ENCODE peak calls at places on chromosomes 3 and 15, in nine cellular contexts. H is heart right ventricle, Q is upper lobe of right lung, Y is neural progenitor cell, J is GM12878, X is A673, Z is right cardiac atrium, O is transverse colon, C is stomach. R is an unnamed sample.
A peak's percentile ranks its signal among the peaks of the same experiment; 100 is the strongest.

GRCh38 chr3:185420762-185421161 is 57.8 kb downstream of the MAP3K13 start:
- DNase-seq in Q (no peak), O (peak; percentile 58), X (peak; percentile 39), J (peak; percentile 11), H (no peak), Y (no peak), Z (no peak), C (peak; percentile 73), R (no peak)

GRCh38 chr15:101607102-101607501 is 45.1 kb downstream of the TM2D3 start:
- DNase-seq in H (no peak), Q (no peak), O (no peak), C (no peak), Y (no peak), J (no peak), X (no peak), Z (no peak), R (no peak)

GRCh38 chr15:100725121-100726069 is 123.0 kb downstream of the ASB7 start:
- DNase-seq in C (no peak), O (no peak), Z (no peak), X (no peak), Q (no peak), Y (no peak), J (no peak), H (no peak), R (no peak)

GRCh38 chr3:38782148-38782547 is 33.9 kb downstream of the SCN10A start:
- DNase-seq in O (no peak), Q (no peak), H (no peak), J (no peak), X (no peak), Z (no peak), C (no peak), Y (no peak), R (no peak)

GRCh38 chr15:70315431-70315830 is 217.7 kb upstream of the TLE3 start:
- DNase-seq in C (no peak), H (no peak), J (no peak), Y (no peak), X (no peak), Q (no peak), O (no peak), Z (no peak), R (no peak)

GRCh38 chr3:169966086-169966950 is at the start of gene SEC62:
- DNase-seq in Y (peak; percentile 98), X (peak; percentile 95), J (peak; percentile 65), O (peak; percentile 96), C (peak; percentile 96), H (peak; percentile 96), Z (peak; percentile 98), Q (peak; percentile 97), R (peak; percentile 97)

GRCh38 chr3:159252772-159253384 is 451.0 kb downstream of the MFSD1 start:
- DNase-seq in O (no peak), H (no peak), Z (no peak), X (peak; percentile 55), Q (no peak), C (no peak), J (peak; percentile 11), Y (peak; percentile 52), R (no peak)

GRCh38 chr3:169362261-169362660 is 301.3 kb downstream of the MECOM start:
- DNase-seq in O (peak; percentile 55), J (no peak), X (peak; percentile 20), H (no peak), Y (no peak), Q (no peak), C (peak; percentile 66), Z (peak; percentile 53), R (no peak)

GRCh38 chr3:32410367-32411246 is 19.0 kb downstream of the CMTM7 start:
- DNase-seq in H (no peak), J (no peak), C (no peak), O (no peak), Q (no peak), Y (peak; percentile 50), X (no peak), Z (no peak), R (no peak)

GRCh38 chr3:52829482-52829881 is 990 bp downstream of the ITIH4 start:
- DNase-seq in C (no peak), X (no peak), Z (peak; percentile 5), J (no peak), Y (no peak), H (no peak), O (no peak), Q (no peak), R (no peak)

GRCh38 chr3:57048052-57048671 is 12.3 kb upstream of the SPATA12 start:
- DNase-seq in H (no peak), O (no peak), Q (no peak), J (no peak), Z (no peak), C (no peak), Y (no peak), X (no peak), R (no peak)

DNA sequence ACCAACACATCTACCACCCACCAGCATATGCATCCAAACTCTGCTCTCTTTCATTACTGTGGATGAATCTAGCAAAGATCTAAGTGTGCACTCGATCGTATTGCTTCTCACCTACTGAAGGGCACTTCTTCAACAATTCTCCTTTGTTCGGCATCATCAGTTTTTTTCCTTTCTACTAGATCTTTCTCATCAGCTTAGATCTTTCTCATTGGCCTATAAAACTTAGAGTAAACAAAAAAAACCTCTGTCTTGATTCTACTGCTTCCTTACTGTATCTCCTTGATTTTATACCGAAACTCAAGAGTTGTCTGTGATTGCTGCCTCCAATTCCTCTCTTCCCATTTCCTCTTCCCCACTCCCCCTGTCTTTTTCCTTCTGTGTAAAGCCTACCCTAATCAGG is 36.1 kb upstream of the TIPARP start:
- DNase-seq in Y (no peak), O (no peak), H (no peak), J (no peak), Q (no peak), X (no peak), Z (no peak), C (no peak), R (no peak)
- H3K4me1 ChIP-seq in Y (peaks cover 4% of the 10 kb centered on the region), O (no peaks in the 10 kb centered on the region), H (no peaks in the 10 kb centered on the region), J (peaks cover 6% of the 10 kb centered on the region), Q (peaks cover 8% of the 10 kb centered on the region), X (peaks cover 9% of the 10 kb centered on the region), Z (peaks cover under 1% of the 10 kb centered on the region), C (no peaks in the 10 kb centered on the region), R (no peaks in the 10 kb centered on the region)

DNA sequence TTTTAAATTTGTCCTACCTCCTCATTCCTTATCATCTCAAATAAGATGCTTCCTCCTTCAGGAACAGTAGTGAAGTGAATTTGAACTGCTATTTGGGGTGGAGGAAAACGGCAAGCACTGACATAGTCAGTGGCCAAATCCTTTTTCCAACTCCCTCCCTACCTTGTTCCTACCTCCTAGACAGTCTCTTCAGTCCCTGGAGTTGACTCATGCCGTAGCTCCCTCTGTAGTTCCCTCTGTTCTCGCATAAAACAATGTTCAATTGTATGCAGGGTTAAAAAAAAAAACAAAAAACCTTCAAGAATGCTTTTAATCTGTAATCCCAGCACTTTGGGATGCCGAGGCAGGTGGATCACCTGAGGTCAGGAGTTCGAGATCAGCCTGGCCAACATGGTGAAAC is 1.4 kb downstream of the UBR1 start:
- DNase-seq in X (no peak), Z (no peak), C (no peak), J (no peak), Y (peak; percentile 6), H (no peak), Q (no peak), O (no peak), R (no peak)
- H3K4me3 ChIP-seq in X (peak overlapping the region; percentile 78), Z (peak overlapping the region; percentile 96), C (no peak overlapping the region), J (peak overlapping the region; percentile 78), Y (peak overlapping the region; percentile 80), H (no peak overlapping the region), Q (peak overlapping the region; percentile 90), O (peak overlapping the region; percentile 81), R (peak overlapping the region; percentile 21)

GRCh38 chr15:89827821-89828220 is 13.2 kb upstream of the ANPEP start:
- DNase-seq in X (no peak), Y (no peak), C (peak; percentile 55), O (peak; percentile 39), Z (no peak), H (no peak), Q (no peak), J (no peak), R (no peak)
- H3K4me1 ChIP-seq in X (no peaks in the 10 kb centered on the region), Y (peaks cover 8% of the 10 kb centered on the region), C (peaks cover 13% of the 10 kb centered on the region), O (peaks cover 17% of the 10 kb centered on the region), Z (peaks cover 11% of the 10 kb centered on the region), H (peaks cover 12% of the 10 kb centered on the region), Q (peaks cover 20% of the 10 kb centered on the region), J (no peaks in the 10 kb centered on the region), R (no peaks in the 10 kb centered on the region)

GRCh38 chr3:25428003-25428861 is at the start of gene RARB:
- DNase-seq in C (peak; percentile 61), X (peak; percentile 89), Q (peak; percentile 66), Z (peak; percentile 87), Y (peak; percentile 73), H (peak; percentile 59), J (no peak), O (peak; percentile 55), R (no peak)
- H3K4me3 ChIP-seq in C (peak within 1 kb of the TSS; percentile 56), X (peak within 1 kb of the TSS; percentile 56), Q (peak within 1 kb of the TSS; percentile 60), Z (peak within 1 kb of the TSS; percentile 91), Y (peak within 1 kb of the TSS; percentile 51), H (peak within 1 kb of the TSS; percentile 59), J (no peak within 1 kb of the TSS), O (peak within 1 kb of the TSS; percentile 67), R (no peak within 1 kb of the TSS)

GRCh38 chr15:81298606-81299005 is 25.3 kb downstream of the STARD5 start:
- DNase-seq in Z (no peak), J (no peak), Q (no peak), C (no peak), Y (no peak), O (no peak), H (no peak), X (no peak), R (no peak)

GRCh38 chr15:81301815-81302399 is 22.0 kb downstream of the STARD5 start:
- DNase-seq in Y (no peak), C (peak; percentile 44), X (no peak), J (peak; percentile 80), H (no peak), O (peak; percentile 64), Z (peak; percentile 60), Q (no peak), R (no peak)

GRCh38 chr15:81301385-81301784 is 22.6 kb downstream of the STARD5 start:
- DNase-seq in C (no peak), Y (no peak), O (peak; percentile 4), J (no peak), H (no peak), Q (no peak), X (no peak), Z (no peak), R (no peak)

GRCh38 chr15:81297580-81298575 is 26.1 kb downstream of the STARD5 start:
- DNase-seq in X (no peak), Q (no peak), Z (no peak), H (no peak), J (no peak), O (peak; percentile 6), Y (no peak), C (no peak), R (no peak)

GRCh38 chr15:81299630-81300273 is 24.2 kb downstream of the STARD5 start:
- DNase-seq in X (no peak), H (no peak), Z (no peak), O (no peak), J (no peak), Q (no peak), Y (no peak), C (no peak), R (no peak)
- H3K4me1 ChIP-seq in X (peaks cover 17% of the 10 kb centered on the region), H (peaks cover 6% of the 10 kb centered on the region), Z (peaks cover 18% of the 10 kb centered on the region), O (peaks cover under 1% of the 10 kb centered on the region), J (peaks cover 64% of the 10 kb centered on the region), Q (peaks cover 66% of the 10 kb centered on the region), Y (peaks cover 22% of the 10 kb centered on the region), C (peaks cover 5% of the 10 kb centered on the region), R (peaks cover 45% of the 10 kb centered on the region)